ENCODE peak calls at places on chromosomes 3 and 15, in five cellular contexts. A is CD4-positive, alpha-beta T cell; I is hypothalamus; E is lower lobe of right lung; M is activated naive CD8-positive, alpha-beta T cell treated with anti-CD3 and anti-CD28 coated beads for 36 hours. Y is an unnamed sample.
A peak's percentile ranks its signal among the peaks of the same experiment; 100 is the strongest.

GRCh38 chr3:180117381-180118163 is 80.8 kb upstream of the PEX5L start:
- DNase-seq in A (no peak), I (no peak), E (no peak), M (no peak), Y (no peak)

GRCh38 chr3:123440181-123440580 is 8.7 kb downstream of the ADCY5 start:
- DNase-seq in A (no peak), I (no peak), E (no peak), M (no peak), Y (no peak)

GRCh38 chr3:50550079-50550736 is 17.3 kb downstream of the C3orf18 start:
- DNase-seq in A (peak; percentile 54), I (no peak), E (peak; percentile 71), M (peak; percentile 68), Y (no peak)

GRCh38 chr15:99721104-99721778 is 12.0 kb downstream of the LYSMD4 start:
- DNase-seq in A (no peak), I (no peak), E (no peak), M (no peak), Y (no peak)

GRCh38 chr3:151580592-151580991 is 119.7 kb upstream of the IGSF10 start:
- DNase-seq in A (no peak), I (no peak), E (no peak), M (no peak), Y (peak; percentile 81)

GRCh38 chr3:15323063-15323462 is 9.3 kb downstream of the SH3BP5 start:
- DNase-seq in A (no peak), I (no peak), E (no peak), M (no peak), Y (no peak)

GRCh38 chr3:22734207-22734606 is 468.9 kb upstream of the UBE2E2 start:
- DNase-seq in A (no peak), I (no peak), E (no peak), M (no peak), Y (no peak)

GRCh38 chr15:96625251-96625650 is 294.8 kb downstream of the NR2F2 start:
- DNase-seq in A (no peak), I (no peak), E (no peak), M (no peak), Y (no peak)

GRCh38 chr3:32419766-32420137 is 28.1 kb downstream of the CMTM7 start:
- DNase-seq in A (no peak), I (no peak), E (no peak), M (no peak), Y (no peak)